ENCODE peak calls at places on chromosome 18, in eight cellular contexts. Y, C, R, L, G, K, V and E are unnamed samples.

GRCh38 chr18:11669948-11670275 is 19.2 kb upstream of the GNAL start:
- ATAC-seq in L (no peak), K (no peak), C (no peak), V (no peak), R (no peak), Y (no peak), G (no peak), E (no peak)

GRCh38 chr18:26911840-26912239 is 46.3 kb upstream of the AQP4 start:
- ATAC-seq in C (no peak), K (no peak), L (no peak), R (no peak), G (no peak), Y (no peak), V (no peak), E (no peak)

GRCh38 chr18:38633333-38633732 is 1067.7 kb upstream of the CELF4 start:
- ATAC-seq in R (no peak), Y (no peak), L (no peak), K (no peak), V (no peak), C (no peak), G (no peak), E (no peak)

GRCh38 chr18:11009869-11010268 is 139.5 kb downstream of the PIEZO2 start:
- ATAC-seq in K (no peak), G (no peak), V (no peak), Y (no peak), L (no peak), R (no peak), C (no peak), E (no peak)

GRCh38 chr18:62164296-62164695 is 22.6 kb downstream of the PIGN start:
- ATAC-seq in G (no peak), L (no peak), V (no peak), Y (no peak), K (no peak), R (no peak), C (no peak), E (no peak)

GRCh38 chr18:61950371-61950770 is 57.6 kb upstream of the RNF152 start:
- ATAC-seq in Y (no peak), L (no peak), K (no peak), V (no peak), C (no peak), G (no peak), R (no peak), E (no peak)

GRCh38 chr18:9868857-9869712 is 16.7 kb upstream of the TXNDC2 start:
- ATAC-seq in V (no peak), L (peak), G (no peak), C (no peak), K (no peak), Y (no peak), R (no peak), E (peak)

GRCh38 chr18:54852780-54853675 is 24.8 kb downstream of the RAB27B start:
- ATAC-seq in G (no peak), C (no peak), Y (no peak), K (peak), R (no peak), V (no peak), L (no peak), E (no peak)

GRCh38 chr18:22343613-22344012 is 74.1 kb downstream of the CTAGE1 start:
- ATAC-seq in C (no peak), R (no peak), L (no peak), K (no peak), G (no peak), V (no peak), Y (no peak), E (no peak)

GRCh38 chr18:38933322-38933721 is 1367.7 kb upstream of the CELF4 start:
- ATAC-seq in Y (no peak), K (no peak), R (no peak), L (no peak), G (no peak), C (no peak), V (no peak), E (no peak)

GRCh38 chr18:4789506-4789905 is 334.4 kb upstream of the DLGAP1 start:
- ATAC-seq in L (no peak), C (no peak), K (no peak), Y (no peak), G (no peak), R (peak), V (no peak), E (no peak)

GRCh38 chr18:8365528-8365927 is 243.7 kb upstream of the RAB12 start:
- ATAC-seq in C (no peak), K (no peak), Y (no peak), G (no peak), L (no peak), R (no peak), V (no peak), E (no peak)

GRCh38 chr18:75678662-75679061 is 251.2 kb upstream of the SMIM21 start:
- ATAC-seq in C (no peak), K (no peak), G (no peak), L (no peak), R (no peak), Y (no peak), V (peak), E (no peak)